ENCODE peak calls at places on chromosomes 6 and 20, in eight cellular contexts. V is upper lobe of left lung, C is uterus, L is adrenal gland, R is H1, Q is erythroblast, J is HCT116, Z is ovary. U is an unnamed sample.

GRCh38 chr20:48052492-48052870 is 267.2 kb upstream of the SULF2 start:
- DNase-seq in V (no peak), C (no peak), L (no peak), R (no peak), Q (no peak), J (no peak), Z (peak), U (no peak)

GRCh38 chr6:35417979-35418661 is 34.0 kb upstream of the FANCE start:
- DNase-seq in V (no peak), C (no peak), L (no peak), R (no peak), Q (no peak), J (no peak), Z (no peak), U (no peak)

GRCh38 chr6:170113141-170113540 is 177.7 kb downstream of the DLL1 start:
- DNase-seq in V (no peak), C (peak), L (no peak), R (no peak), Q (no peak), J (no peak), Z (peak), U (no peak)

GRCh38 chr6:38640216-38640909 is 634 bp upstream of the BTBD9 start:
- DNase-seq in V (no peak), C (no peak), L (no peak), R (no peak), Q (no peak), J (no peak), Z (peak), U (no peak)

GRCh38 chr20:48825551-48825885 is 2.3 kb downstream of the PREX1 start:
- DNase-seq in V (no peak), C (no peak), L (no peak), R (no peak), Q (no peak), J (no peak), Z (no peak), U (no peak)

GRCh38 chr6:38720295-38720694 is 5.2 kb downstream of the DNAH8 start:
- DNase-seq in V (no peak), C (no peak), L (no peak), R (no peak), Q (no peak), J (peak), Z (no peak), U (no peak)

GRCh38 chr6:149830731-149831379 is 33.3 kb downstream of the LRP11 start:
- DNase-seq in V (no peak), C (no peak), L (no peak), R (no peak), Q (no peak), J (no peak), Z (no peak), U (no peak)

GRCh38 chr6:112038756-112039430 is 15.0 kb upstream of the CCN6 start:
- DNase-seq in V (no peak), C (peak), L (no peak), R (no peak), Q (no peak), J (no peak), Z (no peak), U (no peak)

GRCh38 chr6:16086970-16087369 is 41.9 kb upstream of the MYLIP start:
- DNase-seq in V (no peak), C (no peak), L (no peak), R (no peak), Q (no peak), J (no peak), Z (no peak), U (no peak)

DNA sequence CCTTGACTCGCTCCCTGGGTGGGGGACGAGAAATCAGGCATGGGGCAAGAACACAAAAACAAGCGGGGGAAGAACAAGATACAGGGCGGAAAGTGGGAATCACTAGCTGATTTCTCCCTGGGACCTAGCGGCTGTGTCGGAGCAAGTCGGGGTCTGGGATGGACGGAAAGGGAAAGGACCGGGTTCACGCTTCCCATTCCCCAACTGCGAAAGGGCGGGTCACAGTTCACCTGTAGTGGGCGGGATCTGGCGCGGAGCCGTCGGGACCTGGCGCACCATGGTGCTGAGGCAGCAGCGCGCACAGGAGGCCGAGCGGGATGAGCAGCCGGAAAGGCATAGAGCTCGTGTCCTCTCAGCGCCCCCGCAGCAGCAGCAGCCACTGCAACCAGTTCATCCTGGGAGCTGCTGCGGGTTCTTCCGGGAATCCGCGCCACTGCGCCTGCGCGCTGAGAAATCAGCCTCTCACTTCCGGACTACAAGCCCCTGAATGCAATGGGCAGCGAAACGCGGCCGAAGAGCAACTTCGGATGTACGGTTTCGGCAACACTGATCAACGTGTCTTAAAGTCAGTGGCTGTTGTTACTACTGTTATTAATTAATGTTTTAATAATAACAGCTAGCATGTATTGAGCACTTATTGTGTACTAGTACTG is at the start of gene EDEM2:
- DNase-seq in V (peak), C (peak), L (peak), R (peak), Q (peak), J (peak), Z (peak), U (peak)
- TF ChIP-seq POLR2A in V (peak), C (peak), L (peak), R (peak), Q (peak), J (peak), Z (peak), U (peak)

GRCh38 chr20:32820000-32820697 is 395 bp downstream of the MAPRE1 start:
- DNase-seq in V (peak), C (peak), L (peak), R (no peak), Q (peak), J (peak), Z (no peak), U (peak)
- TF ChIP-seq POLR2A in V (no peak), C (peak), L (peak), R (peak), Q (peak), J (no peak), Z (peak), U (peak)

DNA sequence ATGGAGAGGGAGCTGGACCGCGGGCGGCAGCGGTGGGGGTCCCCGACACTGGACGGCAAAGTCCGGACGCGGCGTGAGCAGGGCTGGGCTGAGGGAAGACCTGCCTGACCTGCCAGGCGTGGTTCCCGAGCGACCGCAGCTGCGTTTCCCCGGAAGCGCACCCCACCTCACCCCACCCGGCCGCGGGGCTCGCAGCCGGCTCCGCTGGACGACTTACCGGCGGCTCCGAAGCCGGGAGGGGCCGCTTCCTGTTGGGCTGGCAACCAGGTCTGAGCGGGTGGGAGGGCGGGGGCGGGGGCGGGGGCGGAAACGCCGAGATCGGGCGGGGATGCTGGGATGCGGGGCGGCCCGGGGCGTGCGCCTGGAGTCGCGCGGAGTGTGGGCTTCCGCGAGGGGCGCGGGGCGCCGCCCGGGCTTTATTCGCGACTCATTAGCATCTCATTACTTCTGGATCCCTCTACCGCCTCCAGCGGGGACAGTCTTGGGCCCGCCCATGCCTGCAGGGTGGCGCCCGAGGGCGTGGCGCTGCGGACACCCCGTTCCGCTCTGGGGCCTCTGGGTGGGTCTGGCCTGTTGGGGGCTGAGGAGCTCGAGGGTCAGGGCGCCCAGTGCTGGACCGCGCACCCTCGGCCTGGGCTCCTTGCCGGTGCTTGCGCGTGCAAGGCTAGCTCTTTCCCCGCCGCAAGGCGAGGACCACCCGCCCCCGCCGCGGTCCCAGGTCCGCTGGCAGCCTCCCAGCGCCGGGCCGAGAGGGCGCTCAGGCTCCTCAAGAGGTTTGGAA is at the start of gene MICAL1:
- DNase-seq in V (peak), C (peak), L (peak), R (no peak), Q (peak), J (no peak), Z (peak), U (peak)
- TF ChIP-seq POLR2A in V (peak), C (peak), L (peak), R (peak), Q (no peak), J (no peak), Z (no peak), U (peak)

GRCh38 chr6:148441454-148441911 is 98.8 kb downstream of the SASH1 start:
- DNase-seq in V (no peak), C (no peak), L (no peak), R (no peak), Q (no peak), J (peak), Z (no peak), U (peak)
- TF ChIP-seq POLR2A in V (no peak), C (no peak), L (no peak), R (no peak), Q (no peak), J (no peak), Z (no peak), U (no peak)

GRCh38 chr6:5158191-5158590 is 73.0 kb downstream of the PPP1R3G start:
- DNase-seq in V (no peak), C (no peak), L (no peak), R (no peak), Q (no peak), J (no peak), Z (no peak), U (no peak)
- TF ChIP-seq POLR2A in V (no peak), C (no peak), L (no peak), R (no peak), Q (no peak), J (no peak), Z (no peak), U (no peak)